ENCODE peak calls at places on chromosomes 3 and 15, in four cellular contexts. One of them, this sample, is unnamed.

GRCh38 chr3:122786067-122786466 is 7.6 kb downstream of the HSPBAP1 start:
- DNase-seq in A549: no peak
- DNase-seq in K562: no peak
- DNase-seq in HepG2: peak
- DNase-seq in this sample: no peak

GRCh38 chr15:72197045-72197459 is 535 bp downstream of the GRAMD2A start:
- DNase-seq in A549: no peak
- DNase-seq in K562: no peak
- DNase-seq in HepG2: no peak
- DNase-seq in this sample: no peak

GRCh38 chr15:89827821-89828220 is 13.2 kb upstream of the ANPEP start:
- DNase-seq in A549: no peak
- DNase-seq in K562: no peak
- DNase-seq in HepG2: no peak
- DNase-seq in this sample: no peak

GRCh38 chr3:123397921-123398785 is 50.7 kb downstream of the ADCY5 start:
- DNase-seq in A549: no peak
- DNase-seq in K562: no peak
- DNase-seq in HepG2: no peak
- DNase-seq in this sample: no peak

GRCh38 chr3:122394173-122394572 is 10.2 kb downstream of the FAM162A start:
- DNase-seq in A549: no peak
- DNase-seq in K562: no peak
- DNase-seq in HepG2: no peak
- DNase-seq in this sample: no peak

GRCh38 chr3:119099785-119100184 is 46.2 kb upstream of the TEX55 start:
- DNase-seq in A549: no peak
- DNase-seq in K562: no peak
- DNase-seq in HepG2: no peak
- DNase-seq in this sample: no peak

GRCh38 chr15:61033938-61034792 is 194.9 kb downstream of the RORA start:
- DNase-seq in A549: no peak
- DNase-seq in K562: no peak
- DNase-seq in HepG2: no peak
- DNase-seq in this sample: no peak

GRCh38 chr3:126314305-126315082 is 42.7 kb downstream of the KLF15 start:
- DNase-seq in A549: no peak
- DNase-seq in K562: no peak
- DNase-seq in HepG2: no peak
- DNase-seq in this sample: no peak

GRCh38 chr3:137692803-137693431 is 71.2 kb upstream of the SOX14 start:
- DNase-seq in A549: no peak
- DNase-seq in K562: peak
- DNase-seq in HepG2: peak
- DNase-seq in this sample: peak

GRCh38 chr15:69015591-69015990 is 1.1 kb downstream of the NOX5 start:
- DNase-seq in A549: no peak
- DNase-seq in K562: no peak
- DNase-seq in HepG2: no peak
- DNase-seq in this sample: no peak

DNA sequence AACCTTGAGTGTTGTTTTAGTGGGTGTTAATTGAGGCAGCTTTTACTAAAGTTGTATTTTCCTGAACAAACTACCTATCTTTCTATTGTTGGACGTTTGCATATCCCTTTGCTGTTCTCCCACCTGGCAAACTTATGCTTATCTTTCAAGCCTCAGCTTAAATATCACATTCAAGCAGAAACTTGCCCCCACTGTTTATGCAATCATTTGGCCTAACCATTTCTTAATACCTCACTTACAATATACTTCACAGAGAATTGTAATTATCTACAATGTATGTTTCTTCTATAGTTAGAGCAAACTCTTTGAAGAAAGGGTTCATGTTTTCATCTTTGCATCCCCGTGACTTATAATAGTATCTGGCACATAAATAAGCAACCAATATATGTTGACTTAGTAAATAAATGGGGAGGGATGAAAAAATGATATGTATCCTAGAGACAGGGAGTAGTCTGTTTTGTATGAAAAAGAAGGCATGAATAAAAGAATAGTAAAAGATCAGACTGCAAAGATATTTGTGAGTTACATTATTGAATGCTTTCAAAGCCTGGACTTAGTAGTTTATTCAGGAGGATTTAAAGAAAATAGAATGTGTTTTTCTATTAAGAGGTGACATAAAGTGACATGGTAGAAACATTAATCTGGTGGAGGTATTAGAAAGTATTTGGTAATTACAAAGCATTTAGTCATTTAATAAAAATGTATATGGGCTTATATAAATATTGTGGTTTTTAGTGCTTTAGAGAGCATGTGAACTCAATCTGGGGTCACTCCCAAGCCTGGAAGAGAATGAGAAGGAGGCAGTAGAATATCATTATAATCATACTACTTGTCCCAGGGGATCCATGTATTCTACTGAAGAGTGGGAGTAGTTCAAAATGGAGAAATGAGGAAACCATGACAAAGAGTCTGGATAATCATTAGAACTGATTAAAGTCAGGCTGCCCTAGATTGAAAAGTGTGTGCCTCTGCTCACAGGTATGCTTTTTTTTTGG is 60.0 kb upstream of the DCBLD2 start:
- DNase-seq in A549: no peak
- DNase-seq in K562: no peak
- DNase-seq in HepG2: no peak
- DNase-seq in this sample: no peak
- TF ChIP-seq HDAC2 in A549: no peak
- TF ChIP-seq HDAC2 in K562: no peak
- TF ChIP-seq HDAC2 in HepG2: no peak
- TF ChIP-seq HDAC2 in this sample: no peak

GRCh38 chr3:153746211-153746610 is 375.0 kb upstream of the ARHGEF26 start:
- DNase-seq in A549: no peak
- DNase-seq in K562: no peak
- DNase-seq in HepG2: no peak
- DNase-seq in this sample: no peak

GRCh38 chr3:153752405-153753027 is 368.7 kb upstream of the ARHGEF26 start:
- DNase-seq in A549: no peak
- DNase-seq in K562: no peak
- DNase-seq in HepG2: no peak
- DNase-seq in this sample: no peak

GRCh38 chr3:153744884-153745283 is 376.3 kb upstream of the ARHGEF26 start:
- DNase-seq in A549: no peak
- DNase-seq in K562: no peak
- DNase-seq in HepG2: no peak
- DNase-seq in this sample: no peak

GRCh38 chr3:153753035-153753434 is 368.2 kb upstream of the ARHGEF26 start:
- DNase-seq in A549: no peak
- DNase-seq in K562: no peak
- DNase-seq in HepG2: no peak
- DNase-seq in this sample: no peak

GRCh38 chr3:153749070-153749610 is 372.1 kb upstream of the ARHGEF26 start:
- DNase-seq in A549: no peak
- DNase-seq in K562: no peak
- DNase-seq in HepG2: no peak
- DNase-seq in this sample: no peak
- TF ChIP-seq RNF2 in A549: no peak
- TF ChIP-seq RNF2 in K562: no peak
- TF ChIP-seq RNF2 in HepG2: no peak
- TF ChIP-seq RNF2 in this sample: no peak

GRCh38 chr3:129231331-129232119 is 17.9 kb upstream of the COPG1 start:
- DNase-seq in A549: no peak
- DNase-seq in K562: no peak
- DNase-seq in HepG2: no peak
- DNase-seq in this sample: no peak
- TF ChIP-seq HDAC2 in A549: no peak
- TF ChIP-seq HDAC2 in K562: no peak
- TF ChIP-seq HDAC2 in HepG2: no peak
- TF ChIP-seq HDAC2 in this sample: no peak

GRCh38 chr15:49815506-49815905 is 194.7 kb downstream of the DTWD1 start:
- DNase-seq in A549: no peak
- DNase-seq in K562: no peak
- DNase-seq in HepG2: no peak
- DNase-seq in this sample: no peak
- TF ChIP-seq RNF2 in A549: no peak
- TF ChIP-seq RNF2 in K562: no peak
- TF ChIP-seq RNF2 in HepG2: no peak
- TF ChIP-seq RNF2 in this sample: no peak

GRCh38 chr3:17179381-17180205 is 294.8 kb downstream of the PLCL2 start:
- DNase-seq in A549: no peak
- DNase-seq in K562: no peak
- DNase-seq in HepG2: no peak
- DNase-seq in this sample: no peak

GRCh38 chr3:17176757-17177156 is 292.0 kb downstream of the PLCL2 start:
- DNase-seq in A549: no peak
- DNase-seq in K562: no peak
- DNase-seq in HepG2: no peak
- DNase-seq in this sample: no peak

GRCh38 chr3:17175187-17175839 is 290.6 kb downstream of the PLCL2 start:
- DNase-seq in A549: no peak
- DNase-seq in K562: no peak
- DNase-seq in HepG2: no peak
- DNase-seq in this sample: no peak
- TF ChIP-seq HDAC2 in A549: no peak
- TF ChIP-seq HDAC2 in K562: no peak
- TF ChIP-seq HDAC2 in HepG2: no peak
- TF ChIP-seq HDAC2 in this sample: no peak

GRCh38 chr15:55993111-55993803 is at the start of gene NEDD4:
- DNase-seq in A549: peak
- DNase-seq in K562: peak
- DNase-seq in HepG2: peak
- DNase-seq in this sample: peak

GRCh38 chr15:55999635-56000034 is 6.2 kb upstream of the NEDD4 start:
- DNase-seq in A549: no peak
- DNase-seq in K562: no peak
- DNase-seq in HepG2: no peak
- DNase-seq in this sample: no peak

GRCh38 chr15:55993804-55994539 is 560 bp upstream of the NEDD4 start:
- DNase-seq in A549: peak
- DNase-seq in K562: peak
- DNase-seq in HepG2: peak
- DNase-seq in this sample: no peak

GRCh38 chr15:56001476-56002078 is 8.2 kb upstream of the NEDD4 start:
- DNase-seq in A549: no peak
- DNase-seq in K562: no peak
- DNase-seq in HepG2: no peak
- DNase-seq in this sample: no peak

DNA sequence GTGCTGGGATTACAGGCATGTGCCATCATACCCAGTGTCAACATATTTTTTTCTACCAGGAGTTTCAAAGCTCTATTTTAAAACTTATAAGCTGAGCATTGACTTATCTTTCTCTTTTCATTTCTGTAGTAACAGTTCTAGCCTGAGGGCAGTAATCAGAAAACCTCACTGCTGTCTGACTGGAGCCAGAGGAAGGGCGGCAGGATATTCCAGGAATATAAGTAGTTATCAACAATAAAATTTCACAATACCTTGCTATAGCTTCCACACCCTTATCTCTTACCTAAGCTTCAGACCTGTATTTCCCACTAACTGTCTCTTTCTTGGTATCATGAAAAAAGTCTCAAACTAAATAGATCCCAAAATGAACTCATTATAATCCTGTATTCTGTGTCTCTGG is 5.1 kb upstream of the NEDD4 start:
- DNase-seq in A549: no peak
- DNase-seq in K562: no peak
- DNase-seq in HepG2: no peak
- DNase-seq in this sample: no peak
- TF ChIP-seq RNF2 in A549: no peak
- TF ChIP-seq RNF2 in K562: no peak
- TF ChIP-seq RNF2 in HepG2: no peak
- TF ChIP-seq RNF2 in this sample: no peak

GRCh38 chr3:197417451-197417850 is 119.0 kb upstream of the DLG1 start:
- DNase-seq in A549: no peak
- DNase-seq in K562: no peak
- DNase-seq in HepG2: no peak
- DNase-seq in this sample: no peak
- TF ChIP-seq HDAC2 in A549: no peak
- TF ChIP-seq HDAC2 in K562: no peak
- TF ChIP-seq HDAC2 in HepG2: no peak
- TF ChIP-seq HDAC2 in this sample: no peak

GRCh38 chr3:13498354-13499060 is 18.4 kb downstream of the HDAC11 start:
- DNase-seq in A549: no peak
- DNase-seq in K562: no peak
- DNase-seq in HepG2: no peak
- DNase-seq in this sample: no peak
- TF ChIP-seq RNF2 in A549: no peak
- TF ChIP-seq RNF2 in K562: no peak
- TF ChIP-seq RNF2 in HepG2: no peak
- TF ChIP-seq RNF2 in this sample: no peak

This sample was measured in H1.